ENCODE peak calls at places on chromosome 20, in eight cellular contexts. E is effector CD4-positive, alpha-beta T cell; S is amygdala; G is epithelial cell of esophagus; I is activated naive CD4-positive, alpha-beta T cell treated with anti-CD3 and anti-CD28 coated beads for 36 hours; M is NCI-H524 treated with DMSO at 0.1 percent for 48 hours; A is stimulated activated CD4-positive, alpha-beta T cell treated with anti-CD3 and anti-CD28 coated beads, Interleukin-1b, Interleukin-23, amount 100 ng/mL, for 1 hour; W is stimulated activated CD8-positive, alpha-beta memory T cell treated with anti-CD3 and anti-CD28 coated beads, Interleukin-2, amount 100 ng/mL, for 48 hours. U is an unnamed sample.

GRCh38 chr20:13029687-13030510 is 21.1 kb downstream of the SPTLC3 start:
- DNase-seq in E (no peak), S (no peak), G (peak), I (no peak), M (no peak), A (no peak), W (no peak), U (peak)

GRCh38 chr20:22586645-22587310 is 2.4 kb upstream of the FOXA2 start:
- DNase-seq in E (no peak), S (peak), G (peak), I (peak), M (no peak), A (no peak), W (no peak), U (peak)

GRCh38 chr20:43974665-43975064 is 60.0 kb downstream of the TOX2 start:
- DNase-seq in E (no peak), S (no peak), G (no peak), I (no peak), M (no peak), A (no peak), W (no peak), U (peak)

GRCh38 chr20:62511915-62512610 is 36.3 kb upstream of the GATA5 start:
- DNase-seq in E (no peak), S (no peak), G (no peak), I (no peak), M (no peak), A (no peak), W (no peak), U (no peak)

GRCh38 chr20:34061695-34062094 is 50.3 kb downstream of the EIF2S2 start:
- DNase-seq in E (no peak), S (no peak), G (no peak), I (no peak), M (no peak), A (no peak), W (no peak), U (no peak)

GRCh38 chr20:11987526-11987925 is 69.8 kb downstream of the BTBD3 start:
- DNase-seq in E (no peak), S (no peak), G (no peak), I (no peak), M (no peak), A (no peak), W (no peak), U (no peak)

GRCh38 chr20:51536116-51537069 is 6.1 kb downstream of the NFATC2 start:
- DNase-seq in E (no peak), S (no peak), G (no peak), I (peak), M (no peak), A (no peak), W (no peak), U (no peak)

GRCh38 chr20:43068482-43068881 is 121.2 kb downstream of the PTPRT start:
- DNase-seq in E (no peak), S (no peak), G (no peak), I (no peak), M (no peak), A (no peak), W (no peak), U (no peak)

GRCh38 chr20:20553534-20553933 is 158.9 kb downstream of the RALGAPA2 start:
- DNase-seq in E (no peak), S (no peak), G (no peak), I (no peak), M (peak), A (no peak), W (no peak), U (no peak)

GRCh38 chr20:57620274-57620990 is at the start of gene ZBP1:
- DNase-seq in E (peak), S (no peak), G (no peak), I (peak), M (no peak), A (no peak), W (no peak), U (no peak)